ENCODE peak calls at places on chromosomes 3 and 15, in six cellular contexts. F is GM13977, G is non-pigmented ciliary epithelial cell, Y is spleen, Z is Daoy, X is kidney. A is an unnamed sample.

GRCh38 chr3:198071602-198072285 is 111.7 kb downstream of the LMLN start:
- DNase-seq in F (no peak), G (peak), Y (no peak), Z (peak), X (no peak), A (peak)

GRCh38 chr3:111073186-111073585 is 1.6 kb downstream of the NECTIN3 start:
- DNase-seq in F (no peak), G (no peak), Y (no peak), Z (peak), X (no peak), A (no peak)

GRCh38 chr3:156726456-156726855 is 52.1 kb downstream of the TIPARP start:
- DNase-seq in F (no peak), G (no peak), Y (no peak), Z (no peak), X (no peak), A (no peak)

GRCh38 chr15:81531971-81532370 is 158.0 kb upstream of the TMC3 start:
- DNase-seq in F (no peak), G (no peak), Y (no peak), Z (no peak), X (no peak), A (no peak)

GRCh38 chr3:45673273-45673672 is 15.9 kb upstream of the SACM1L start:
- DNase-seq in F (no peak), G (no peak), Y (no peak), Z (no peak), X (no peak), A (no peak)

GRCh38 chr3:17088602-17089313 is 204.0 kb downstream of the PLCL2 start:
- DNase-seq in F (no peak), G (no peak), Y (no peak), Z (no peak), X (no peak), A (no peak)

GRCh38 chr3:38722760-38723568 is 73.5 kb upstream of the SCN5A start:
- DNase-seq in F (no peak), G (peak), Y (no peak), Z (no peak), X (no peak), A (no peak)

GRCh38 chr15:34122771-34123183 is 20.9 kb downstream of the PGBD4 start:
- DNase-seq in F (no peak), G (peak), Y (no peak), Z (peak), X (no peak), A (peak)

GRCh38 chr3:115111632-115112031 is 35.5 kb downstream of the ZBTB20 start:
- DNase-seq in F (no peak), G (no peak), Y (no peak), Z (no peak), X (no peak), A (no peak)

GRCh38 chr3:160754371-160754854 is 1.6 kb upstream of the PPM1L start:
- DNase-seq in F (no peak), G (no peak), Y (no peak), Z (peak), X (no peak), A (peak)

GRCh38 chr15:25682349-25682748 is 180.8 kb downstream of the ATP10A start:
- DNase-seq in F (no peak), G (no peak), Y (no peak), Z (no peak), X (no peak), A (no peak)

GRCh38 chr15:67186688-67187087 is 67.8 kb downstream of the AAGAB start:
- DNase-seq in F (no peak), G (no peak), Y (peak), Z (no peak), X (no peak), A (no peak)

GRCh38 chr3:120418866-120419490 is 31.8 kb downstream of the FSTL1 start:
- DNase-seq in F (peak), G (no peak), Y (no peak), Z (peak), X (no peak), A (peak)

GRCh38 chr3:66397745-66398144 is 103.1 kb downstream of the LRIG1 start:
- DNase-seq in F (no peak), G (no peak), Y (no peak), Z (no peak), X (no peak), A (no peak)

GRCh38 chr15:63832620-63833245 is 1.0 kb downstream of the HERC1 start:
- DNase-seq in F (peak), G (no peak), Y (no peak), Z (no peak), X (no peak), A (peak)

GRCh38 chr15:50418041-50418583 is 6.1 kb upstream of the USP8 start:
- DNase-seq in F (no peak), G (no peak), Y (no peak), Z (peak), X (no peak), A (no peak)

GRCh38 chr3:136753112-136753939 is 1.1 kb upstream of the STAG1 start:
- DNase-seq in F (no peak), G (no peak), Y (no peak), Z (no peak), X (no peak), A (peak)

GRCh38 chr3:57706462-57706861 is 13.6 kb upstream of the DENND6A start:
- DNase-seq in F (no peak), G (peak), Y (no peak), Z (peak), X (no peak), A (no peak)

GRCh38 chr3:197367081-197367780 is 68.8 kb upstream of the DLG1 start:
- DNase-seq in F (no peak), G (peak), Y (peak), Z (peak), X (no peak), A (no peak)

GRCh38 chr15:67829647-67830504 is 4.6 kb downstream of the SKOR1 start:
- DNase-seq in F (no peak), G (no peak), Y (peak), Z (no peak), X (peak), A (no peak)

GRCh38 chr3:125098929-125099328 is 43.1 kb upstream of the HEG1 start:
- DNase-seq in F (no peak), G (no peak), Y (no peak), Z (no peak), X (no peak), A (no peak)

GRCh38 chr3:123064914-123065313 is 1.9 kb upstream of the PDIA5 start:
- DNase-seq in F (no peak), G (no peak), Y (no peak), Z (peak), X (no peak), A (no peak)

GRCh38 chr15:60494108-60494507 is 15.2 kb upstream of the ICE2 start:
- DNase-seq in F (no peak), G (no peak), Y (no peak), Z (no peak), X (no peak), A (no peak)

GRCh38 chr3:161648071-161648470 is 151.5 kb downstream of the OTOL1 start:
- DNase-seq in F (no peak), G (no peak), Y (no peak), Z (no peak), X (no peak), A (no peak)

GRCh38 chr3:354433-354832 is 157.9 kb downstream of the CHL1 start:
- DNase-seq in F (peak), G (no peak), Y (no peak), Z (no peak), X (no peak), A (peak)

GRCh38 chr3:4387224-4388204 is 79.6 kb downstream of the SUMF1 start:
- DNase-seq in F (no peak), G (no peak), Y (no peak), Z (no peak), X (no peak), A (peak)

GRCh38 chr3:61439116-61439459 is 122.3 kb upstream of the PTPRG start:
- DNase-seq in F (no peak), G (no peak), Y (no peak), Z (no peak), X (no peak), A (no peak)